ENCODE peak calls at places on chromosomes 7 and 10, in eight cellular contexts. One of them, this sample, is unnamed.

GRCh38 chr10:128286413-128287097 is 160.3 kb upstream of the MKI67 start:
- DNase-seq in IMR-90: no peak
- DNase-seq in stomach: no peak
- DNase-seq in prostate gland: no peak
- DNase-seq in GM12892: no peak
- DNase-seq in testis: no peak
- DNase-seq in heart left ventricle: no peak
- DNase-seq in suprapubic skin: no peak
- DNase-seq in this sample: no peak

GRCh38 chr7:134016223-134016941 is 110.8 kb upstream of the LRGUK start:
- DNase-seq in IMR-90: peak
- DNase-seq in testis: peak
- DNase-seq in stomach: peak
- DNase-seq in heart left ventricle: no peak
- DNase-seq in prostate gland: peak
- DNase-seq in suprapubic skin: no peak
- DNase-seq in GM12892: no peak
- DNase-seq in this sample: peak

GRCh38 chr10:44774676-44775401 is 136.3 kb upstream of the TMEM72 start:
- DNase-seq in suprapubic skin: no peak
- DNase-seq in prostate gland: no peak
- DNase-seq in IMR-90: peak
- DNase-seq in heart left ventricle: no peak
- DNase-seq in GM12892: no peak
- DNase-seq in stomach: no peak
- DNase-seq in testis: no peak
- DNase-seq in this sample: no peak

GRCh38 chr10:6176691-6177231 is 26.0 kb upstream of the PFKFB3 start:
- DNase-seq in testis: no peak
- DNase-seq in suprapubic skin: no peak
- DNase-seq in prostate gland: no peak
- DNase-seq in GM12892: no peak
- DNase-seq in stomach: no peak
- DNase-seq in IMR-90: peak
- DNase-seq in heart left ventricle: peak
- DNase-seq in this sample: no peak

GRCh38 chr7:95730493-95731280 is 41.7 kb upstream of the DYNC1I1 start:
- DNase-seq in prostate gland: no peak
- DNase-seq in suprapubic skin: no peak
- DNase-seq in stomach: no peak
- DNase-seq in testis: no peak
- DNase-seq in IMR-90: no peak
- DNase-seq in GM12892: no peak
- DNase-seq in heart left ventricle: no peak
- DNase-seq in this sample: no peak

GRCh38 chr10:88953662-88954061 is 1.1 kb upstream of the ACTA2 start:
- DNase-seq in testis: no peak
- DNase-seq in stomach: no peak
- DNase-seq in IMR-90: no peak
- DNase-seq in prostate gland: no peak
- DNase-seq in suprapubic skin: no peak
- DNase-seq in heart left ventricle: no peak
- DNase-seq in GM12892: no peak
- DNase-seq in this sample: no peak

GRCh38 chr10:122033224-122033926 is 44.4 kb downstream of the TACC2 start:
- DNase-seq in suprapubic skin: no peak
- DNase-seq in heart left ventricle: peak
- DNase-seq in GM12892: no peak
- DNase-seq in testis: no peak
- DNase-seq in prostate gland: peak
- DNase-seq in stomach: peak
- DNase-seq in IMR-90: no peak
- DNase-seq in this sample: no peak

GRCh38 chr7:5769571-5769970 is 11.9 kb downstream of the RNF216 start:
- DNase-seq in IMR-90: no peak
- DNase-seq in heart left ventricle: no peak
- DNase-seq in prostate gland: no peak
- DNase-seq in testis: no peak
- DNase-seq in GM12892: no peak
- DNase-seq in stomach: no peak
- DNase-seq in suprapubic skin: no peak
- DNase-seq in this sample: no peak

GRCh38 chr7:2241580-2242540 is at the start of the genes MRM2 and NUDT1:
- DNase-seq in GM12892: peak
- DNase-seq in prostate gland: peak
- DNase-seq in testis: peak
- DNase-seq in IMR-90: peak
- DNase-seq in stomach: peak
- DNase-seq in heart left ventricle: peak
- DNase-seq in suprapubic skin: peak
- DNase-seq in this sample: peak

GRCh38 chr7:30713397-30713796 is 31.1 kb upstream of the CRHR2 start:
- DNase-seq in testis: no peak
- DNase-seq in stomach: no peak
- DNase-seq in prostate gland: no peak
- DNase-seq in suprapubic skin: no peak
- DNase-seq in heart left ventricle: no peak
- DNase-seq in IMR-90: no peak
- DNase-seq in GM12892: no peak
- DNase-seq in this sample: no peak

GRCh38 chr7:39825391-39825790 is 124.7 kb upstream of the CDK13 start:
- DNase-seq in GM12892: no peak
- DNase-seq in prostate gland: no peak
- DNase-seq in stomach: no peak
- DNase-seq in testis: no peak
- DNase-seq in heart left ventricle: no peak
- DNase-seq in IMR-90: peak
- DNase-seq in suprapubic skin: no peak
- DNase-seq in this sample: no peak

GRCh38 chr7:129213828-129214227 is 11.0 kb upstream of the AHCYL2 start:
- DNase-seq in prostate gland: no peak
- DNase-seq in stomach: no peak
- DNase-seq in IMR-90: no peak
- DNase-seq in testis: no peak
- DNase-seq in heart left ventricle: no peak
- DNase-seq in suprapubic skin: no peak
- DNase-seq in GM12892: no peak
- DNase-seq in this sample: no peak

GRCh38 chr7:110061387-110061786 is 1029.5 kb upstream of the LRRN3 start:
- DNase-seq in GM12892: no peak
- DNase-seq in heart left ventricle: no peak
- DNase-seq in stomach: no peak
- DNase-seq in suprapubic skin: no peak
- DNase-seq in testis: no peak
- DNase-seq in prostate gland: no peak
- DNase-seq in IMR-90: no peak
- DNase-seq in this sample: no peak

GRCh38 chr10:43226851-43227845 is 39.7 kb downstream of the RASGEF1A start:
- DNase-seq in IMR-90: no peak
- DNase-seq in heart left ventricle: peak
- DNase-seq in prostate gland: no peak
- DNase-seq in GM12892: no peak
- DNase-seq in testis: no peak
- DNase-seq in suprapubic skin: no peak
- DNase-seq in stomach: no peak
- DNase-seq in this sample: no peak

GRCh38 chr10:75358835-75359421 is 42.6 kb downstream of the ZNF503 start:
- DNase-seq in prostate gland: no peak
- DNase-seq in GM12892: no peak
- DNase-seq in testis: no peak
- DNase-seq in IMR-90: peak
- DNase-seq in heart left ventricle: no peak
- DNase-seq in suprapubic skin: no peak
- DNase-seq in stomach: no peak
- DNase-seq in this sample: peak

GRCh38 chr7:28477041-28477442 is 64.7 kb downstream of the CREB5 start:
- DNase-seq in testis: no peak
- DNase-seq in IMR-90: no peak
- DNase-seq in stomach: no peak
- DNase-seq in heart left ventricle: no peak
- DNase-seq in suprapubic skin: no peak
- DNase-seq in prostate gland: no peak
- DNase-seq in GM12892: no peak
- DNase-seq in this sample: no peak

GRCh38 chr7:28480595-28480994 is 68.3 kb downstream of the CREB5 start:
- DNase-seq in suprapubic skin: no peak
- DNase-seq in heart left ventricle: no peak
- DNase-seq in IMR-90: no peak
- DNase-seq in prostate gland: no peak
- DNase-seq in stomach: no peak
- DNase-seq in testis: no peak
- DNase-seq in GM12892: no peak
- DNase-seq in this sample: no peak

GRCh38 chr7:28478661-28479060 is 66.3 kb downstream of the CREB5 start:
- DNase-seq in IMR-90: no peak
- DNase-seq in testis: no peak
- DNase-seq in prostate gland: no peak
- DNase-seq in heart left ventricle: no peak
- DNase-seq in GM12892: no peak
- DNase-seq in suprapubic skin: no peak
- DNase-seq in stomach: no peak
- DNase-seq in this sample: no peak

GRCh38 chr7:28481131-28481926 is 69.0 kb downstream of the CREB5 start:
- DNase-seq in stomach: no peak
- DNase-seq in suprapubic skin: no peak
- DNase-seq in heart left ventricle: no peak
- DNase-seq in prostate gland: no peak
- DNase-seq in testis: no peak
- DNase-seq in GM12892: no peak
- DNase-seq in IMR-90: peak
- DNase-seq in this sample: no peak

GRCh38 chr7:28479507-28479947 is 67.2 kb downstream of the CREB5 start:
- DNase-seq in testis: no peak
- DNase-seq in GM12892: no peak
- DNase-seq in heart left ventricle: no peak
- DNase-seq in suprapubic skin: no peak
- DNase-seq in stomach: no peak
- DNase-seq in IMR-90: no peak
- DNase-seq in prostate gland: no peak
- DNase-seq in this sample: no peak
- TF ChIP-seq POLR2A in testis: no peak
- TF ChIP-seq POLR2A in GM12892: no peak
- TF ChIP-seq POLR2A in heart left ventricle: no peak
- TF ChIP-seq POLR2A in suprapubic skin: no peak
- TF ChIP-seq POLR2A in stomach: no peak
- TF ChIP-seq POLR2A in IMR-90: no peak
- TF ChIP-seq POLR2A in prostate gland: no peak
- TF ChIP-seq POLR2A in this sample: no peak

DNA sequence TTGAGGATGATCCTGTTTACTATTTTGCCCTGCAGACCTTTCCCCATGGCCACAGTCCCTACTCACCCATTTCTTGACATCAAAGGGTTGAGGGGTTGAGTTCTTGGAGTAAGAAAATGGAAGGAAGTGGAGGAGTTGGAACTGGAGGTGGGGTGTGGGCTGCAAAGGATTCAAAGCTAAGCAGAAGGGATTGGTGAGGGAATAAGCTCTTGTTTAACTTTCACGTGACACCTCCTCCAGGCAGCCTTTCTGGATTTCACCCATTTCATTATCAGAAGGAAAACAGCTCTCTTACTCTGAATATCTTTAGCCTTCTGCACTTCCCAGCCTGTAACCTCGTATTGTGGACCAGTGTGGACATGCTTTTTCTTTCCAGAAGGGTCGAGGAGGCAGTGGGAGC is 13.7 kb downstream of the MOSPD3 start:
- DNase-seq in heart left ventricle: no peak
- DNase-seq in prostate gland: no peak
- DNase-seq in suprapubic skin: no peak
- DNase-seq in GM12892: no peak
- DNase-seq in IMR-90: no peak
- DNase-seq in testis: no peak
- DNase-seq in stomach: no peak
- DNase-seq in this sample: no peak
- TF ChIP-seq POLR2A in heart left ventricle: no peak
- TF ChIP-seq POLR2A in prostate gland: no peak
- TF ChIP-seq POLR2A in suprapubic skin: no peak
- TF ChIP-seq POLR2A in GM12892: no peak
- TF ChIP-seq POLR2A in IMR-90: no peak
- TF ChIP-seq POLR2A in testis: no peak
- TF ChIP-seq POLR2A in stomach: no peak
- TF ChIP-seq POLR2A in this sample: no peak

DNA sequence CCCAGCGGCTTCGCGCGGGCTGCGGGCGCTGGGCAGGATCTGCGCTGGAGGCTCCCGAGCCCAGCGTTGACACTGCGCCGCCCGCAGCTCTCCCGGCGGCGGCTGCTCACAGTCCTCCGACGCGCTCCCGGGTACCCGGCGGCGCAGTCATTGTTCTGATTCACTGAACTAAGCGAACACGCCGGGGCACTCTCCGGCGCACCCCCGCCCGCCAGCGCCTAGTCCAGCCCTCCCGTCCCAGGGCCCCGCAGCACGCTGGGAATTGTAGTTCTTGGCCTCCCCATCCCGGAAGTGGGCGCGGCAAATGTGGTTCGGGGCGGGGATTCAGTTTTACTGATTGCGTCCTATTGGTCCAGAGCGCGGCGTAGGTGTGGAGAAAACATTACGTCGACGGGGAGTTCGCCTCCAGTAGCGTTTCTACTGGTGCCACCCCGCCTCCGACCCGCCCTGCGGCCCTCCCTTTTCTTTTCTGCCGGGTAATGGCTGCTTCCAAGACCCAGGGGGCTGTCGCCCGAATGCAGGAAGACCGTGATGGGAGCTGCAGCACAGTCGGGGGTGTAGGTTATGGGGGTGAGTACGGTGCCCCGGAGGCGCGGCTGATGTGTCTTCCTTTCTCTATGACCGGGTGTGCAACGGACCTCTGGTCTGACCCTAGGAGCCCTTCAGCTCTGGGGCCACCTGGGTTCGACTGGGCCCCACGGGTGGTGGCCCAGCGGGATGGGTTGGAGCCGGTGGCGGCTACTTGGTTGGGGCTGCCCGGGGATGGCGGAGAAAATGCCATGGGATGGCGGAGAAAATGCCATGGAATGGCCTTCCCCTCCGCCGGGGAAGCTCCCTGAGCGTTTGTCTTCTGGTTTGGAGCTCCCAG is at the start of the genes DOCK4 and ZNF277:
- DNase-seq in stomach: peak
- DNase-seq in testis: peak
- DNase-seq in IMR-90: peak
- DNase-seq in suprapubic skin: peak
- DNase-seq in heart left ventricle: peak
- DNase-seq in GM12892: peak
- DNase-seq in prostate gland: peak
- DNase-seq in this sample: peak
- TF ChIP-seq POLR2A in stomach: no peak
- TF ChIP-seq POLR2A in testis: peak
- TF ChIP-seq POLR2A in IMR-90: peak
- TF ChIP-seq POLR2A in suprapubic skin: peak
- TF ChIP-seq POLR2A in heart left ventricle: peak
- TF ChIP-seq POLR2A in GM12892: peak
- TF ChIP-seq POLR2A in prostate gland: peak
- TF ChIP-seq POLR2A in this sample: peak

GRCh38 chr10:649798-650690 is 39.4 kb downstream of the DIP2C start:
- DNase-seq in IMR-90: peak
- DNase-seq in stomach: peak
- DNase-seq in testis: no peak
- DNase-seq in suprapubic skin: no peak
- DNase-seq in heart left ventricle: no peak
- DNase-seq in GM12892: no peak
- DNase-seq in prostate gland: no peak
- DNase-seq in this sample: no peak
- TF ChIP-seq POLR2A in IMR-90: no peak
- TF ChIP-seq POLR2A in stomach: no peak
- TF ChIP-seq POLR2A in testis: no peak
- TF ChIP-seq POLR2A in suprapubic skin: no peak
- TF ChIP-seq POLR2A in heart left ventricle: no peak
- TF ChIP-seq POLR2A in GM12892: no peak
- TF ChIP-seq POLR2A in prostate gland: no peak
- TF ChIP-seq POLR2A in this sample: no peak

This sample was measured in H54.